ENCODE peak calls at places on chromosome 4, in six cellular contexts. P, Z, E, A, W and N are unnamed samples.

GRCh38 chr4:185682236-185682635 is 129.8 kb downstream of the SORBS2 start:
- DNase-seq in P (no peak), E (peak), W (no peak), Z (no peak), A (peak), N (no peak)

GRCh38 chr4:101954975-101955678 is 164.6 kb downstream of the BANK1 start:
- DNase-seq in P (peak), W (no peak), Z (peak), A (no peak), E (no peak), N (no peak)

GRCh38 chr4:113222006-113222405 is 172.6 kb downstream of the ANK2 start:
- DNase-seq in Z (no peak), A (no peak), W (no peak), E (peak), P (no peak), N (no peak)

GRCh38 chr4:7032591-7032990 is 10.6 kb upstream of the TADA2B start:
- DNase-seq in A (no peak), E (no peak), W (no peak), Z (no peak), P (no peak), N (no peak)

GRCh38 chr4:121053601-121054143 is 18.7 kb downstream of the NDNF start:
- DNase-seq in E (peak), W (no peak), Z (no peak), P (no peak), A (no peak), N (no peak)

GRCh38 chr4:25926473-25926872 is 12.5 kb downstream of the SMIM20 start:
- DNase-seq in Z (no peak), W (no peak), P (peak), A (no peak), E (no peak), N (no peak)

GRCh38 chr4:77921701-77922100 is 59.1 kb downstream of the MRPL1 start:
- DNase-seq in A (peak), P (peak), Z (no peak), W (no peak), E (peak), N (no peak)

GRCh38 chr4:4502694-4503311 is 39.0 kb downstream of the STX18 start:
- DNase-seq in A (no peak), W (no peak), Z (peak), P (no peak), E (peak), N (peak)

GRCh38 chr4:52983563-52984303 is 121.6 kb downstream of the RASL11B start:
- DNase-seq in E (no peak), P (peak), Z (peak), A (peak), W (peak), N (peak)

GRCh38 chr4:147136308-147136707 is 190.6 kb upstream of the TTC29 start:
- DNase-seq in A (no peak), P (no peak), E (peak), Z (no peak), W (no peak), N (peak)

GRCh38 chr4:173506780-173507211 is 23.2 kb downstream of the HAND2 start:
- DNase-seq in W (no peak), P (no peak), E (no peak), A (no peak), Z (no peak), N (no peak)

GRCh38 chr4:102531441-102531840 is 30.3 kb downstream of the NFKB1 start:
- DNase-seq in P (no peak), Z (no peak), W (no peak), A (no peak), E (no peak), N (no peak)

GRCh38 chr4:137307806-137308205 is 224.5 kb downstream of the PCDH18 start:
- DNase-seq in E (no peak), P (no peak), W (no peak), Z (peak), A (no peak), N (peak)

GRCh38 chr4:174503079-174503724 is 19.1 kb downstream of the HPGD start:
- DNase-seq in A (no peak), E (no peak), W (peak), P (no peak), Z (no peak), N (no peak)

GRCh38 chr4:82677327-82677726 is 115.5 kb upstream of the TMEM150C start:
- DNase-seq in W (no peak), P (peak), E (no peak), Z (no peak), A (no peak), N (no peak)

GRCh38 chr4:155602351-155603140 is 64.1 kb upstream of the GUCY1A1 start:
- DNase-seq in A (no peak), Z (no peak), P (no peak), W (no peak), E (no peak), N (no peak)

GRCh38 chr4:183181081-183181480 is 82.0 kb downstream of the WWC2 start:
- DNase-seq in A (no peak), E (no peak), W (no peak), Z (no peak), P (no peak), N (no peak)

GRCh38 chr4:86033171-86033570 is 326.7 kb downstream of the MAPK10 start:
- DNase-seq in P (no peak), A (no peak), W (no peak), Z (peak), E (no peak), N (peak)

GRCh38 chr4:147924604-147925412 is 192.9 kb downstream of the ARHGAP10 start:
- DNase-seq in Z (peak), W (peak), A (peak), P (peak), E (no peak), N (peak)

GRCh38 chr4:182766851-182767250 is 150.3 kb downstream of the DCTD start:
- DNase-seq in A (no peak), P (no peak), Z (no peak), W (no peak), E (no peak), N (no peak)

GRCh38 chr4:52038109-52038912 is at the start of gene SGCB:
- DNase-seq in Z (peak), A (peak), W (peak), P (peak), E (no peak), N (peak)

GRCh38 chr4:8188085-8188484 is 11.0 kb upstream of the SH3TC1 start:
- DNase-seq in E (no peak), P (no peak), Z (no peak), W (no peak), A (peak), N (peak)

GRCh38 chr4:74640111-74640903 is 154.0 kb downstream of the BTC start:
- DNase-seq in W (no peak), A (no peak), Z (no peak), E (peak), P (no peak), N (peak)

GRCh38 chr4:109005523-109005922 is 242.7 kb upstream of the ETNPPL start:
- DNase-seq in E (no peak), W (no peak), Z (no peak), A (no peak), P (no peak), N (no peak)